ENCODE peak calls at places on chromosomes 6 and 20, in seven cellular contexts. I is right lobe of liver; M is substantia nigra; T is coronary artery; O is lower lobe of right lung; W is heart left ventricle; L is CD4-positive, alpha-beta T cell. R is an unnamed sample.

GRCh38 chr20:38125157-38126056 is 39.7 kb downstream of the TGM2 start:
- DNase-seq in O (peak), L (no peak), I (peak), M (no peak), W (peak), T (peak), R (peak)

GRCh38 chr6:18477301-18477941 is 90.3 kb downstream of the RNF144B start:
- DNase-seq in O (no peak), L (no peak), T (no peak), M (no peak), W (no peak), I (no peak), R (no peak)

GRCh38 chr20:57128051-57128757 is 138.2 kb downstream of the BMP7 start:
- DNase-seq in I (no peak), L (no peak), T (no peak), W (no peak), O (no peak), M (no peak), R (no peak)

GRCh38 chr6:75483136-75483952 is 10.3 kb downstream of the FILIP1 start:
- DNase-seq in O (no peak), L (no peak), I (no peak), T (no peak), W (no peak), M (no peak), R (no peak)

GRCh38 chr6:142702501-142703460 is 242.2 kb downstream of the HIVEP2 start:
- DNase-seq in O (peak), M (peak), W (peak), L (no peak), T (no peak), I (peak), R (peak)

GRCh38 chr20:38321959-38322598 is 18.1 kb downstream of the BPI start:
- DNase-seq in O (no peak), I (no peak), W (peak), L (no peak), M (peak), T (no peak), R (no peak)

GRCh38 chr6:52909531-52909930 is at the start of gene GSTA3:
- DNase-seq in L (no peak), M (no peak), W (no peak), O (no peak), T (no peak), I (no peak), R (no peak)

GRCh38 chr6:43584892-43585570 is 9.0 kb downstream of the POLH start:
- DNase-seq in O (no peak), I (no peak), T (no peak), W (no peak), M (no peak), L (no peak), R (no peak)

GRCh38 chr20:61316351-61316750 is 64.3 kb downstream of the CDH4 start:
- DNase-seq in I (no peak), O (no peak), L (no peak), M (no peak), W (no peak), T (no peak), R (no peak)

GRCh38 chr6:41689171-41690008 is 46.0 kb downstream of the TFEB start:
- DNase-seq in M (no peak), I (peak), O (peak), T (no peak), W (no peak), L (no peak), R (no peak)
- H3K27ac ChIP-seq in M (peak), I (no peak), O (no peak), T (no peak), W (no peak), L (no peak), R (no peak)

GRCh38 chr6:131216277-131216676 is 81.0 kb downstream of the AKAP7 start:
- DNase-seq in L (no peak), M (no peak), W (no peak), O (no peak), I (no peak), T (no peak), R (no peak)
- H3K27ac ChIP-seq in L (no peak), M (no peak), W (peak), O (no peak), I (no peak), T (no peak), R (no peak)

GRCh38 chr20:44210422-44211176 is at the start of gene OSER1:
- DNase-seq in M (peak), T (peak), L (peak), I (peak), O (peak), W (peak), R (peak)

GRCh38 chr20:44207066-44207723 is 3.4 kb downstream of the OSER1 start:
- DNase-seq in T (no peak), L (no peak), I (no peak), O (no peak), W (no peak), M (no peak), R (no peak)

GRCh38 chr20:44208165-44208564 is 2.4 kb downstream of the OSER1 start:
- DNase-seq in L (no peak), M (no peak), T (no peak), O (no peak), W (no peak), I (no peak), R (no peak)

GRCh38 chr20:44209691-44210421 is 715 bp downstream of the OSER1 start:
- DNase-seq in W (no peak), O (no peak), T (no peak), I (no peak), M (peak), L (no peak), R (no peak)

GRCh38 chr20:44208770-44209169 is 1.8 kb downstream of the OSER1 start:
- DNase-seq in W (no peak), M (no peak), T (no peak), I (no peak), L (no peak), O (no peak), R (no peak)
- H3K27ac ChIP-seq in W (peak), M (no peak), T (peak), I (no peak), L (no peak), O (no peak), R (peak)

GRCh38 chr6:131197716-131198115 is 62.4 kb downstream of the AKAP7 start:
- DNase-seq in W (no peak), I (no peak), M (no peak), L (peak), T (no peak), O (no peak), R (no peak)
- H3K27ac ChIP-seq in W (no peak), I (no peak), M (no peak), L (no peak), T (no peak), O (no peak), R (no peak)

GRCh38 chr6:152296648-152297376 is 340.4 kb downstream of the SYNE1 start:
- DNase-seq in M (no peak), O (no peak), W (no peak), L (no peak), T (no peak), I (no peak), R (no peak)

GRCh38 chr6:152293404-152293803 is 343.8 kb downstream of the SYNE1 start:
- DNase-seq in M (no peak), T (no peak), W (peak), I (no peak), L (no peak), O (no peak), R (no peak)

GRCh38 chr6:152298055-152298647 is 339.0 kb downstream of the SYNE1 start:
- DNase-seq in T (no peak), L (no peak), M (no peak), W (no peak), O (no peak), I (no peak), R (no peak)

GRCh38 chr6:152295346-152295745 is 341.8 kb downstream of the SYNE1 start:
- DNase-seq in I (no peak), M (no peak), O (no peak), W (no peak), T (no peak), L (no peak), R (no peak)

DNA sequence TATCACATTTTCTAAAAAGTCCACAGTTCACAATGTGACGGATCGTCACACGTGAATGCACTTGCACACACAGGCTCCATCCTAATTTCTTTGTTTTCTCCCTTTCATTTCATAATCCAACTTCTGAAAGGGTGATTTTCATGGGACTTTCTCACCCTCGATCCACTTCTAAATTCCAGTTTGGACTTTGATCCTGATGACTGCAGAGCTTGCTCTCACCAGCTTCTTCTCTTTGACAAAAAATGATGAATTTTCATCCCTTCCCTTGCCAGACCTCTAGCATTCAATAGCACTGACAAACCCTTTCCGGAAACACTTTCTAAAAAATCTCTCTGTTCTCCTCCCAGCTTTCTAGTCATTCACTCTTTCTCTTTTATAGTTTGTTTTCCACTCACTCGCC is 341.2 kb downstream of the SYNE1 start:
- DNase-seq in I (no peak), O (no peak), T (no peak), M (no peak), L (no peak), W (no peak), R (no peak)
- H3K27ac ChIP-seq in I (no peak), O (peak), T (no peak), M (no peak), L (no peak), W (peak), R (no peak)

GRCh38 chr6:14807971-14808370 is 437.9 kb upstream of the JARID2 start:
- DNase-seq in T (no peak), I (no peak), W (no peak), O (no peak), L (no peak), M (no peak), R (no peak)
- H3K27ac ChIP-seq in T (no peak), I (no peak), W (no peak), O (no peak), L (no peak), M (no peak), R (no peak)

R was measured in esophagus muscularis mucosa.